ENCODE peak calls at places on chromosomes 7 and 10, in five cellular contexts. N is astrocyte, G is uterus, Z is fibroblast of mammary gland, B is BE2C. D is an unnamed sample.

GRCh38 chr7:55065511-55066229 is 46.9 kb downstream of the EGFR start:
- DNase-seq in B (no peak), N (peak; percentile 90), G (no peak), Z (peak; percentile 94), D (peak; percentile 90)

GRCh38 chr7:39621261-39621660 is 2.1 kb upstream of the RALA start:
- DNase-seq in N (peak; percentile 97), G (no peak), Z (peak; percentile 93), B (no peak), D (peak; percentile 68)

GRCh38 chr10:24891823-24892222 is 60.6 kb downstream of the PRTFDC1 start:
- DNase-seq in Z (peak; percentile 97), N (peak; percentile 85), B (peak; percentile 10), G (no peak), D (peak; percentile 66)

GRCh38 chr7:82964150-82964882 is 198.4 kb downstream of the PCLO start:
- DNase-seq in B (no peak), Z (no peak), N (no peak), G (no peak), D (no peak)

GRCh38 chr7:73999664-74000420 is 28.1 kb upstream of the ELN start:
- DNase-seq in N (peak; percentile 95), B (no peak), Z (peak; percentile 66), G (peak; percentile 73), D (peak; percentile 85)

GRCh38 chr10:13787015-13787421 is 200.3 kb downstream of the PRPF18 start:
- DNase-seq in B (no peak), Z (no peak), G (no peak), N (peak; percentile 52), D (peak; percentile 93)

GRCh38 chr10:43214956-43215561 is 51.8 kb downstream of the RASGEF1A start:
- DNase-seq in Z (no peak), B (no peak), N (no peak), G (no peak), D (no peak)

GRCh38 chr10:52135101-52135500 is 179.0 kb upstream of the DKK1 start:
- DNase-seq in Z (no peak), N (no peak), B (no peak), G (no peak), D (no peak)

GRCh38 chr10:9158675-9159074 is 1104.2 kb downstream of the GATA3 start:
- DNase-seq in G (no peak), B (no peak), Z (no peak), N (peak; percentile 6), D (no peak)

GRCh38 chr7:18313970-18314369 is 181.6 kb upstream of the HDAC9 start:
- DNase-seq in B (no peak), Z (no peak), G (no peak), N (no peak), D (peak; percentile 19)

GRCh38 chr10:101053516-101053915 is 8.3 kb upstream of the KAZALD1 start:
- DNase-seq in N (no peak), Z (peak; percentile 72), B (no peak), G (no peak), D (no peak)

GRCh38 chr7:92648082-92648481 is 57.9 kb upstream of the FAM133B start:
- DNase-seq in G (no peak), Z (no peak), N (no peak), B (no peak), D (no peak)

GRCh38 chr7:43937444-43937843 is 11.2 kb downstream of the UBE2D4 start:
- DNase-seq in N (no peak), Z (no peak), B (peak; percentile 52), G (no peak), D (no peak)

GRCh38 chr10:97333351-97333600 is 1.3 kb downstream of the FRAT2 start:
- DNase-seq in N (peak; percentile 24), G (no peak), B (peak; percentile 39), Z (peak; percentile 59), D (peak; percentile 51)

GRCh38 chr10:97334370-97335175 is at the start of gene FRAT2:
- DNase-seq in N (peak; percentile 83), G (peak; percentile 90), Z (peak; percentile 87), B (peak; percentile 88), D (peak; percentile 94)

GRCh38 chr10:97331304-97331703 is 3.2 kb downstream of the FRAT2 start:
- DNase-seq in B (no peak), N (no peak), G (no peak), Z (no peak), D (no peak)

GRCh38 chr10:97333601-97334369 is 744 bp downstream of the FRAT2 start:
- DNase-seq in G (no peak), B (peak; percentile 43), N (peak; percentile 35), Z (peak; percentile 52), D (peak; percentile 53)

GRCh38 chr10:97332586-97333350 is 1.8 kb downstream of the FRAT2 start:
- DNase-seq in G (no peak), N (peak; percentile 67), B (peak; percentile 25), Z (peak; percentile 90), D (peak; percentile 85)
- H3K4me3 ChIP-seq in G (peak overlapping the region; percentile 57), N (peak overlapping the region; percentile 72), B (peak overlapping the region; percentile 79), Z (peak overlapping the region; percentile 56), D (peak overlapping the region; percentile 70)

GRCh38 chr7:132249591-132249971 is 326.7 kb downstream of the PLXNA4 start:
- DNase-seq in B (peak; percentile 40), Z (no peak), G (no peak), N (no peak), D (peak; percentile 16)
- TF ChIP-seq CTCF in B (peak; percentile 72), Z (peak; percentile 3), G (no peak), N (no peak), D (no peak)

GRCh38 chr7:78020874-78021249 is 222.3 kb downstream of the PHTF2 start:
- DNase-seq in Z (peak; percentile 16), B (no peak), N (no peak), G (no peak), D (no peak)

GRCh38 chr7:78018541-78019456 is 220.2 kb downstream of the PHTF2 start:
- DNase-seq in Z (peak; percentile 80), B (peak; percentile 47), G (peak; percentile 39), N (peak; percentile 39), D (peak; percentile 47)

GRCh38 chr7:78022165-78022564 is 223.6 kb downstream of the PHTF2 start:
- DNase-seq in Z (no peak), N (no peak), B (no peak), G (no peak), D (no peak)

GRCh38 chr7:78019457-78020130 is 221.0 kb downstream of the PHTF2 start:
- DNase-seq in B (peak; percentile 97), G (peak; percentile 91), Z (peak; percentile 65), N (peak; percentile 80), D (peak; percentile 80)

GRCh38 chr7:78020131-78020873 is 221.7 kb downstream of the PHTF2 start:
- DNase-seq in G (peak; percentile 53), Z (peak; percentile 89), B (peak; percentile 60), N (peak; percentile 67), D (peak; percentile 89)
- H3K4me3 ChIP-seq in G (peak overlapping the region; percentile 69), Z (peak overlapping the region; percentile 61), B (peak overlapping the region; percentile 50), N (no peak overlapping the region), D (peak overlapping the region; percentile 55)

DNA sequence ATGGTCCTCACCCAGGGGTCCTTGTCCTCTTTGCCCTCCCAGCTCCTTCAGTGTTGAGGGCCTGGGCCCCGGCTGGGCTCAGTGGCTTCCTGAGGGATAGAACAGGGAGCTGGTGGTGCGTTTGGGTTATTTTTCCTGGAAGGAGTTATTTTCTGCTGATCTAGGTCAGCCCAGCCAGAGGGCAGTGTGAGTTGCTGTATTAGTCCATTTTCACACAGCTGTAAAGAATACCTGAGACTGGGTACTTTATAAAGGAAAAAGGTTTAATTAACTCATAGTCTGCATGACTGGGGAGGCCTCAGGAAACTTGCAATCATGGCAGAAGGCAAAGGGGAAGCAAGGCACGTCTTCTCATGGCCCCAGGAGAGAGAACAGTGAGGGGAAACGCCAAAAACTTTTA is 122.4 kb upstream of the PCBD1 start:
- DNase-seq in N (no peak), B (no peak), Z (no peak), G (no peak), D (no peak)
- TF ChIP-seq CTCF in N (no peak), B (peak; percentile 41), Z (no peak), G (no peak), D (no peak)

GRCh38 chr7:116122972-116123595 is 87.3 kb upstream of the TES start:
- DNase-seq in B (no peak), G (no peak), N (peak; percentile 30), Z (peak; percentile 65), D (peak; percentile 78)

DNA sequence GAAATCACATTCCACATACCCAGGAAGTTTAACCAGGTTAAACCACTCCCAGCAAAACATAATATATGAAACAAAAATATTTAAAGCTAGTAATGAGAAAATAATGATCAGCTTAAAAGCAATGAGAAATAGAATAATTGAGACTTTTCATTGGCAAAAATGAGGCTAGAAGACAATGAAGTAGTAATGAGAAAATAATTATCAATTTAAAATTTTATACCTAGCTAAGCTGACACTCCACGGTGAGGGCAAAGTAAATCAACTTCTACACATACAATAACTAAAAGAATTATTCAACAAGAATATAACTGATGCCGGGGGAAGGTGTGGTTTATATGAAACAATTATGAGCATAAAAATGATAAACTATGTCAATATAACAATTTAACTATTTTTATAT is 82.2 kb upstream of the TES start:
- DNase-seq in N (no peak), B (no peak), Z (no peak), G (no peak), D (no peak)
- H3K4me3 ChIP-seq in N (no peak overlapping the region), B (no peak overlapping the region), Z (no peak overlapping the region), G (no peak overlapping the region), D (no peak overlapping the region)

D was measured in fibroblast of pulmonary artery.